ENCODE peak calls at places on chromosome 1, in eight cellular contexts. One of them, this sample, is unnamed.
A peak's percentile ranks its signal among the peaks of the same experiment; 100 is the strongest.

GRCh38 chr1:29448456-29449317 is 212.4 kb downstream of the PTPRU start:
- DNase-seq in colonic mucosa: no peak
- DNase-seq in neural progenitor cell: no peak
- DNase-seq in astrocyte: no peak
- DNase-seq in GM23248: no peak
- DNase-seq in SK-N-SH: no peak
- DNase-seq in H1: no peak
- DNase-seq in IMR-90: no peak
- DNase-seq in this sample: no peak

GRCh38 chr1:151620286-151620685 is 8.4 kb downstream of the SNX27 start:
- DNase-seq in SK-N-SH: no peak
- DNase-seq in GM23248: peak; percentile 61
- DNase-seq in IMR-90: peak; percentile 74
- DNase-seq in H1: no peak
- DNase-seq in colonic mucosa: no peak
- DNase-seq in astrocyte: no peak
- DNase-seq in neural progenitor cell: no peak
- DNase-seq in this sample: no peak

GRCh38 chr1:208538078-208538477 is 293.9 kb upstream of the PLXNA2 start:
- DNase-seq in H1: no peak
- DNase-seq in GM23248: no peak
- DNase-seq in astrocyte: no peak
- DNase-seq in colonic mucosa: no peak
- DNase-seq in SK-N-SH: no peak
- DNase-seq in IMR-90: no peak
- DNase-seq in neural progenitor cell: no peak
- DNase-seq in this sample: no peak

GRCh38 chr1:111205724-111206070 is 5.3 kb upstream of the DENND2D start:
- DNase-seq in neural progenitor cell: no peak
- DNase-seq in H1: no peak
- DNase-seq in astrocyte: no peak
- DNase-seq in colonic mucosa: no peak
- DNase-seq in IMR-90: peak; percentile 76
- DNase-seq in SK-N-SH: no peak
- DNase-seq in GM23248: peak; percentile 29
- DNase-seq in this sample: no peak

GRCh38 chr1:113904292-113904673 is 316 bp downstream of the AP4B1 start:
- DNase-seq in H1: no peak
- DNase-seq in SK-N-SH: peak; percentile 44
- DNase-seq in neural progenitor cell: peak; percentile 78
- DNase-seq in IMR-90: no peak
- DNase-seq in colonic mucosa: no peak
- DNase-seq in astrocyte: no peak
- DNase-seq in GM23248: no peak
- DNase-seq in this sample: no peak

GRCh38 chr1:27122652-27123051 is 32.3 kb downstream of the SLC9A1 start:
- DNase-seq in neural progenitor cell: no peak
- DNase-seq in astrocyte: peak; percentile 60
- DNase-seq in GM23248: peak; percentile 78
- DNase-seq in H1: no peak
- DNase-seq in SK-N-SH: no peak
- DNase-seq in colonic mucosa: peak; percentile 94
- DNase-seq in IMR-90: peak; percentile 73
- DNase-seq in this sample: no peak

GRCh38 chr1:213281610-213282316 is 230.7 kb downstream of the RPS6KC1 start:
- DNase-seq in SK-N-SH: no peak
- DNase-seq in neural progenitor cell: peak; percentile 71
- DNase-seq in astrocyte: no peak
- DNase-seq in colonic mucosa: no peak
- DNase-seq in H1: peak; percentile 51
- DNase-seq in IMR-90: no peak
- DNase-seq in GM23248: no peak
- DNase-seq in this sample: no peak

GRCh38 chr1:17392199-17392740 is 20.3 kb downstream of the PADI6 start:
- DNase-seq in colonic mucosa: no peak
- DNase-seq in SK-N-SH: no peak
- DNase-seq in H1: no peak
- DNase-seq in astrocyte: no peak
- DNase-seq in neural progenitor cell: no peak
- DNase-seq in GM23248: peak; percentile 18
- DNase-seq in IMR-90: no peak
- DNase-seq in this sample: no peak

GRCh38 chr1:206557636-206558473 is 50.5 kb downstream of the RASSF5 start:
- DNase-seq in astrocyte: no peak
- DNase-seq in neural progenitor cell: no peak
- DNase-seq in IMR-90: no peak
- DNase-seq in colonic mucosa: no peak
- DNase-seq in SK-N-SH: peak; percentile 45
- DNase-seq in H1: no peak
- DNase-seq in GM23248: no peak
- DNase-seq in this sample: no peak
- H3K9ac ChIP-seq in astrocyte: peak overlapping the region; percentile 40
- H3K9ac ChIP-seq in neural progenitor cell: no peak overlapping the region
- H3K9ac ChIP-seq in IMR-90: no peak overlapping the region
- H3K9ac ChIP-seq in colonic mucosa: peak overlapping the region; percentile 81
- H3K9ac ChIP-seq in SK-N-SH: no peak overlapping the region
- H3K9ac ChIP-seq in H1: no peak overlapping the region
- H3K9ac ChIP-seq in GM23248: peak overlapping the region; percentile 43
- H3K9ac ChIP-seq in this sample: peak overlapping the region; percentile 53

GRCh38 chr1:220877348-220878095 is 1.7 kb upstream of the HLX start:
- DNase-seq in astrocyte: no peak
- DNase-seq in colonic mucosa: no peak
- DNase-seq in neural progenitor cell: peak; percentile 31
- DNase-seq in SK-N-SH: no peak
- DNase-seq in GM23248: no peak
- DNase-seq in IMR-90: no peak
- DNase-seq in H1: peak; percentile 71
- DNase-seq in this sample: no peak

GRCh38 chr1:220879090-220879508 is at the start of gene HLX:
- DNase-seq in SK-N-SH: peak; percentile 97
- DNase-seq in astrocyte: peak; percentile 81
- DNase-seq in neural progenitor cell: peak; percentile 81
- DNase-seq in IMR-90: peak; percentile 92
- DNase-seq in colonic mucosa: peak; percentile 80
- DNase-seq in GM23248: peak; percentile 98
- DNase-seq in H1: peak; percentile 78
- DNase-seq in this sample: no peak

GRCh38 chr1:220879509-220880366 is 495 bp downstream of the HLX start:
- DNase-seq in neural progenitor cell: peak; percentile 80
- DNase-seq in colonic mucosa: no peak
- DNase-seq in SK-N-SH: peak; percentile 90
- DNase-seq in astrocyte: peak; percentile 22
- DNase-seq in GM23248: peak; percentile 85
- DNase-seq in H1: peak; percentile 71
- DNase-seq in IMR-90: peak; percentile 51
- DNase-seq in this sample: no peak

GRCh38 chr1:220876511-220877347 is 2.5 kb upstream of the HLX start:
- DNase-seq in GM23248: no peak
- DNase-seq in H1: peak; percentile 73
- DNase-seq in IMR-90: no peak
- DNase-seq in colonic mucosa: no peak
- DNase-seq in astrocyte: no peak
- DNase-seq in neural progenitor cell: peak; percentile 86
- DNase-seq in SK-N-SH: peak; percentile 2
- DNase-seq in this sample: no peak

GRCh38 chr1:220878223-220879081 is 791 bp upstream of the HLX start:
- DNase-seq in IMR-90: no peak
- DNase-seq in H1: peak; percentile 52
- DNase-seq in astrocyte: no peak
- DNase-seq in SK-N-SH: no peak
- DNase-seq in colonic mucosa: peak; percentile 53
- DNase-seq in GM23248: no peak
- DNase-seq in neural progenitor cell: peak; percentile 46
- DNase-seq in this sample: no peak
- H3K4me3 ChIP-seq in IMR-90: peak overlapping the region; percentile 62
- H3K4me3 ChIP-seq in H1: peak overlapping the region; percentile 24
- H3K4me3 ChIP-seq in astrocyte: peak overlapping the region; percentile 65
- H3K4me3 ChIP-seq in SK-N-SH: peak overlapping the region; percentile 83
- H3K4me3 ChIP-seq in colonic mucosa: peak overlapping the region; percentile 54
- H3K4me3 ChIP-seq in GM23248: peak overlapping the region; percentile 96
- H3K4me3 ChIP-seq in neural progenitor cell: peak overlapping the region; percentile 46
- H3K4me3 ChIP-seq in this sample: peak overlapping the region; percentile 65

GRCh38 chr1:3463408-3463811 is 8.9 kb downstream of the ARHGEF16 start:
- DNase-seq in IMR-90: no peak
- DNase-seq in astrocyte: no peak
- DNase-seq in GM23248: no peak
- DNase-seq in colonic mucosa: no peak
- DNase-seq in neural progenitor cell: no peak
- DNase-seq in SK-N-SH: no peak
- DNase-seq in H1: no peak
- DNase-seq in this sample: no peak
- H3K36me3 ChIP-seq in IMR-90: no peaks in the 10 kb centered on the region
- H3K36me3 ChIP-seq in astrocyte: no peaks in the 10 kb centered on the region
- H3K36me3 ChIP-seq in GM23248: no peaks in the 10 kb centered on the region
- H3K36me3 ChIP-seq in colonic mucosa: no peaks in the 10 kb centered on the region
- H3K36me3 ChIP-seq in neural progenitor cell: no peaks in the 10 kb centered on the region
- H3K36me3 ChIP-seq in SK-N-SH: no peaks in the 10 kb centered on the region
- H3K36me3 ChIP-seq in H1: no peaks in the 10 kb centered on the region
- H3K36me3 ChIP-seq in this sample: no peaks in the 10 kb centered on the region

GRCh38 chr1:52848423-52848822 is 5.9 kb downstream of the ZYG11A start:
- DNase-seq in SK-N-SH: no peak
- DNase-seq in GM23248: no peak
- DNase-seq in IMR-90: no peak
- DNase-seq in H1: no peak
- DNase-seq in astrocyte: no peak
- DNase-seq in colonic mucosa: no peak
- DNase-seq in neural progenitor cell: no peak
- DNase-seq in this sample: no peak

DNA sequence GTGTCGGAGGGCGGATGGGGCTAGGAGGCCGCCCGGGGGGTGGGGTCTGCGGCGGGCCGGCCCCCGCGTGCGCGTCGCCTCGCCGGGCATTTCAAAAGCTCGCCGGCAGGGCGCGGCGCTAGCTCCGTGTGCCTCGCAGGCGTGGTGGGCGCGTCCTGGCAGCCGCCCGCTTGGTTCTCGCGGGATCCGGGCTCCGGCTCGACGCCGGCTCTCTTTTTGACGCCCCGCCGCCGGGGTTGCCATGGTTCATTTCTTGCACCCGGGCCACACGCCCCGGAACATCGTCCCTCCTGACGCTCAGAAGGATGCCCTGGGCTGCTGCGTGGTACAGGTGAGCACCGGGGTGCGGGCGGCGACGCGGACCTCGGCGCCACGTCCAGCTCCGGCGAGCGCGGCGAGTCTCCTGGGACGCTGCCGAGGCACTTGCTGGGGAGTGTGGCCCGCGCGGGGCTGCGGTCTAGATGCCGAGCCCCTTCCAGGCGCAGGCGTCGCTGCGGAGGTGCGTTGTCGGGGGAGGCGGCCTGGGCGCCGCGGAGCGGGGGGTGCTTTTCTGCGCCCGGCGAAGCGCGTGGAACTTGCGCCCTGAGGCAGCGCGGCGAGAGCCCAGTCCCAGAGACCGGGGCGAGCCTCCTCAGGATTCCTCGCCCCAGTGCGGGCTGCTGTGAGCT is at the start of gene ZYG11A:
- DNase-seq in neural progenitor cell: peak; percentile 92
- DNase-seq in colonic mucosa: peak; percentile 50
- DNase-seq in IMR-90: peak; percentile 77
- DNase-seq in GM23248: peak; percentile 87
- DNase-seq in H1: peak; percentile 84
- DNase-seq in SK-N-SH: peak; percentile 97
- DNase-seq in astrocyte: peak; percentile 67
- DNase-seq in this sample: no peak
- H3K9ac ChIP-seq in neural progenitor cell: no peak within 1 kb of the TSS
- H3K9ac ChIP-seq in colonic mucosa: peak within 1 kb of the TSS; percentile 35
- H3K9ac ChIP-seq in IMR-90: peak within 1 kb of the TSS; percentile 59
- H3K9ac ChIP-seq in GM23248: no peak within 1 kb of the TSS
- H3K9ac ChIP-seq in H1: no peak within 1 kb of the TSS
- H3K9ac ChIP-seq in SK-N-SH: peak within 1 kb of the TSS; percentile 37
- H3K9ac ChIP-seq in astrocyte: peak within 1 kb of the TSS; percentile 67
- H3K9ac ChIP-seq in this sample: no peak within 1 kb of the TSS

GRCh38 chr1:193065954-193066353 is 6.5 kb downstream of the RO60 start:
- DNase-seq in astrocyte: no peak
- DNase-seq in neural progenitor cell: no peak
- DNase-seq in GM23248: no peak
- DNase-seq in H1: no peak
- DNase-seq in IMR-90: no peak
- DNase-seq in colonic mucosa: no peak
- DNase-seq in SK-N-SH: no peak
- DNase-seq in this sample: no peak
- H3K4me3 ChIP-seq in astrocyte: no peak overlapping the region
- H3K4me3 ChIP-seq in neural progenitor cell: no peak overlapping the region
- H3K4me3 ChIP-seq in GM23248: no peak overlapping the region
- H3K4me3 ChIP-seq in H1: no peak overlapping the region
- H3K4me3 ChIP-seq in IMR-90: no peak overlapping the region
- H3K4me3 ChIP-seq in colonic mucosa: no peak overlapping the region
- H3K4me3 ChIP-seq in SK-N-SH: no peak overlapping the region
- H3K4me3 ChIP-seq in this sample: no peak overlapping the region